ENCODE peak calls at places on chromosomes 13 and 19, in ten cellular contexts. I is A549, Q is ovary, T is body of pancreas, U is thyroid gland, W is heart left ventricle, K is endodermal cell, R is mesenchymal stem cell, G is thoracic aorta, P is HL-60. V is an unnamed sample.

GRCh38 chr13:28325022-28325421 is 169.9 kb downstream of the FLT1 start:
- DNase-seq in T (no peak), P (no peak), U (no peak), W (no peak), R (no peak), Q (no peak), G (no peak), K (no peak), I (no peak), V (no peak)

GRCh38 chr19:30106417-30107095 is 164.5 kb downstream of the URI1 start:
- DNase-seq in I (no peak), K (no peak), P (no peak), W (no peak), T (no peak), U (no peak), Q (no peak), R (no peak), G (no peak), V (no peak)

GRCh38 chr19:45137179-45137761 is 23.5 kb downstream of the NKPD1 start:
- DNase-seq in K (no peak), R (no peak), G (no peak), Q (no peak), P (no peak), T (no peak), I (no peak), U (peak; percentile 54), W (peak; percentile 57), V (no peak)

GRCh38 chr19:4445963-4446668 is 11.5 kb downstream of the UBXN6 start:
- DNase-seq in Q (peak; percentile 66), K (peak; percentile 59), W (no peak), T (no peak), U (no peak), I (no peak), P (no peak), G (no peak), R (no peak), V (no peak)

GRCh38 chr19:48444933-48445194 is 919 bp upstream of the GRWD1 start:
- DNase-seq in P (no peak), Q (no peak), U (no peak), W (no peak), T (no peak), K (no peak), G (no peak), R (peak; percentile 14), I (no peak), V (no peak)

GRCh38 chr19:48925240-48925843 is 8.2 kb upstream of the DHDH start:
- DNase-seq in K (no peak), U (no peak), T (no peak), I (no peak), W (no peak), R (no peak), Q (no peak), G (no peak), P (no peak), V (peak; percentile 96)

GRCh38 chr19:12000152-12000981 is 35.1 kb downstream of the ZNF433 start:
- DNase-seq in K (no peak), P (no peak), W (no peak), R (no peak), Q (no peak), G (no peak), U (no peak), I (no peak), T (no peak), V (no peak)

GRCh38 chr13:94033830-94034642 is 445.4 kb downstream of the DCT start:
- DNase-seq in Q (no peak), P (no peak), T (no peak), U (no peak), R (no peak), K (no peak), W (no peak), I (no peak), G (no peak), V (no peak)

GRCh38 chr13:110305949-110306339 is 1.0 kb downstream of the COL4A1 start:
- DNase-seq in P (no peak), R (peak; percentile 40), Q (no peak), W (no peak), T (no peak), K (peak; percentile 36), G (no peak), I (no peak), U (peak; percentile 48), V (no peak)

GRCh38 chr13:110307697-110308376 is 753 bp downstream of the COL4A2 start:
- DNase-seq in I (no peak), R (peak; percentile 53), Q (peak; percentile 48), P (no peak), K (peak; percentile 76), W (no peak), U (peak; percentile 55), T (no peak), G (no peak), V (no peak)

GRCh38 chr13:110308377-110309158 is 1.5 kb downstream of the COL4A2 start:
- DNase-seq in W (no peak), K (peak; percentile 83), T (peak; percentile 46), I (no peak), R (peak; percentile 57), U (peak; percentile 80), P (no peak), Q (peak; percentile 37), G (no peak), V (no peak)

GRCh38 chr13:110306340-110306959 is 507 bp downstream of the COL4A1 start:
- DNase-seq in K (peak; percentile 77), G (no peak), W (no peak), T (no peak), R (peak; percentile 62), P (no peak), Q (peak; percentile 50), U (peak; percentile 38), I (no peak), V (no peak)

DNA sequence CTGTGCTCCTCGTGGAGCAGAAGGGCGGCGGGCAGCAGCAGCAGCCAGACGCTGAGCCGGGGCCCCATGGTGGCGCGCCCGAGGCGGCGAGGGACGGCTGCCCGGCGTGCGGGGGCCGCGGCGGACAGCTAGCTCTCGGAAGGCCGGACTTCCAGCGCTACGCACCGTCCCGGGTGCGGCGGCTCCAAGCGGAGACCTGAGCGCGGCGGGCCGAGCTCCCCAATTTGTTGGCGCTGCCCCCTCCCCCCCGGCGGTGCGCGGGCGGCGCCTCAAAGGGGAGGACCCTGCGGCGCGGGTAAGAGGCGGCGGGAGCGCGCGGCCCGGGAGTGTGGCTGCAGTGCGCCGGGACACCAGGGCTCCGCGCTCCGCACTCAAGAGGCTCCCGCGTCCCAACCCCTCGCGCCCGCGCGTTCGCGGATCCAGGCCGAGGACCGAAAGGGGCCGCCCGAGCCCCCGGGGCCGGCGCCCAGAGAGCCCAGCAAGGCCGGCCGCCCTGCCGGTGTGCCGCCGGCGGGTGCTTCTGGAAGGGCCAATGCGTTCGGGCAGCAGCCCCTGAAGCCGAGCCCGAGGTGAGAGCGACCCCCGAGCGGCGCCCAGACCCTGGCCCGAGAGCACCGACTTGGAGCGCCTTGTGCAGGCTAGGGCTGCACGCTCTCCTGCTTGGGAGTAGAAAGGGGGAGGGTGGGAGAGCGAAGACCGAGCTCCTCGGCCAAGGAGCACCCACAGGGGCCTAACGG is at the start of the genes COL4A1 and COL4A2:
- DNase-seq in P (no peak), W (peak; percentile 87), G (no peak), K (peak; percentile 90), R (peak; percentile 84), U (peak; percentile 80), T (peak; percentile 47), Q (peak; percentile 83), I (no peak), V (no peak)
- H3K27ac ChIP-seq in P (no peak within 1 kb of the TSS), W (peak within 1 kb of the TSS; percentile 94), G (peak within 1 kb of the TSS; percentile 97), K (peak within 1 kb of the TSS; percentile 26), R (peak within 1 kb of the TSS; percentile 70), U (peak within 1 kb of the TSS; percentile 99), T (peak within 1 kb of the TSS; percentile 82), Q (peak within 1 kb of the TSS; percentile 87), I (peak within 1 kb of the TSS; percentile 93), V (no peak within 1 kb of the TSS)

DNA sequence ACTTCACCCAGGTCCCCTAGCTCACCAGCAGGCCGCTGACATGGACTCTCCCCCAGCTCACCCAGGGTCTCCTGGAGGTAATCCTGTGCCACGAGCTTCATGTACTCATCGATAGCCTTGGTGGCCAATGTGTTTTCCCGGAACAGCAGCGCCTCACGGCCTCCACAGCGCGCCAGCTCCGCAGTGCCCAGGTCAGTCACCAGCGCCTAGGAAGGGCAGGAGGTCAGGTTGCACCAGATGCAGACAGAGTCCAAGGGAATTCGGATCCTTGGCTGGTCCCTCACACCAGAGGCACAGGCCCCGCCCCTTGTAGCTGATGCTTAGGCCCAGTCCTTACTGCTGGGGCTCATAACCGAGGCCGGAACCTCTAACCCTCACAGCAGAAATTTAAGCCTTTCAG is 6.7 kb upstream of the WIZ start:
- DNase-seq in K (no peak), G (no peak), R (no peak), Q (no peak), W (no peak), P (no peak), T (no peak), I (no peak), U (no peak), V (no peak)
- H3K27ac ChIP-seq in K (no peak overlapping the region), G (no peak overlapping the region), R (no peak overlapping the region), Q (no peak overlapping the region), W (no peak overlapping the region), P (no peak overlapping the region), T (no peak overlapping the region), I (no peak overlapping the region), U (no peak overlapping the region), V (no peak overlapping the region)

GRCh38 chr13:43573787-43574562 is 212.8 kb downstream of the ENOX1 start:
- DNase-seq in T (no peak), K (no peak), G (no peak), R (peak; percentile 42), Q (no peak), P (no peak), U (no peak), I (no peak), W (no peak), V (no peak)
- H3K27ac ChIP-seq in T (peak overlapping the region; percentile 44), K (no peak overlapping the region), G (no peak overlapping the region), R (no peak overlapping the region), Q (no peak overlapping the region), P (no peak overlapping the region), U (no peak overlapping the region), I (no peak overlapping the region), W (no peak overlapping the region), V (peak overlapping the region; percentile 48)

GRCh38 chr19:55266404-55266803 is 7.6 kb upstream of the PPP6R1 start:
- DNase-seq in R (no peak), W (no peak), Q (no peak), G (no peak), K (no peak), I (no peak), U (no peak), P (no peak), T (no peak), V (no peak)

GRCh38 chr19:55270172-55270942 is 9.6 kb downstream of the HSPBP1 start:
- DNase-seq in G (no peak), U (no peak), Q (no peak), I (no peak), P (no peak), W (no peak), T (no peak), K (no peak), R (no peak), V (no peak)

GRCh38 chr19:55266840-55267239 is 8.0 kb upstream of the PPP6R1 start:
- DNase-seq in W (no peak), R (no peak), U (no peak), T (no peak), P (no peak), K (no peak), Q (no peak), G (no peak), I (no peak), V (no peak)

GRCh38 chr19:55272142-55272541 is 7.8 kb downstream of the HSPBP1 start:
- DNase-seq in G (no peak), R (no peak), W (no peak), P (no peak), T (no peak), I (no peak), Q (no peak), K (no peak), U (no peak), V (no peak)

DNA sequence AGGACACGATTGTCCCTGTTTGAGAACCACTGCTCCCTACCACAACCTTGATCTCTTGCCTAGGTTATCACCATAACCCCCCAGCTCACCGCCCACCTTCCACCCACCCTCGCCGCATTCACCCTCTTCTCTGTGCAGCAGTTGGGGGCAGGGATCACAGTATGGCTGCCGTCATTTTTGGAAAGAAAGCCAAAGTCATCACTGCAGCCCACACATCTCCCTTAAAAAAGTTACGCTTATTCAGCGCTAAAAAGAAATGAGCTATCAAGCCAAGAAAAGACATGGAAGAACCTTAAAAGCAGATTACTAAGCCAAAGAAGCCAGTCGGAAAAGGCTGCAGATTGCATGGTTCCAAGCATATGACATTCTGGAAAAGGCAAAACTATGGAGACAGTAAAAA is 10.5 kb upstream of the PPP6R1 start:
- DNase-seq in Q (no peak), K (no peak), G (no peak), W (no peak), U (no peak), R (no peak), P (no peak), T (no peak), I (no peak), V (no peak)
- H3K27ac ChIP-seq in Q (no peak overlapping the region), K (no peak overlapping the region), G (no peak overlapping the region), W (no peak overlapping the region), U (no peak overlapping the region), R (no peak overlapping the region), P (no peak overlapping the region), T (no peak overlapping the region), I (no peak overlapping the region), V (no peak overlapping the region)